ENCODE peak calls at places on chromosomes 13 and 19, in nine cellular contexts. O is breast epithelium, J is lower lobe of right lung, Y is pancreas, I is PC-9, L is PC-3, P is H9, M is tibial artery, G is heart right ventricle. E is an unnamed sample.

GRCh38 chr13:38582133-38582532 is 104.7 kb upstream of the FREM2 start:
- DNase-seq in M (no peak), I (peak; percentile 39), Y (no peak), O (no peak), J (no peak), L (peak; percentile 59), G (peak; percentile 15), P (no peak), E (no peak)

GRCh38 chr13:49664606-49665005 is 26.7 kb downstream of the EBPL start:
- DNase-seq in J (no peak), O (no peak), I (no peak), L (no peak), M (no peak), G (no peak), Y (no peak), P (no peak), E (no peak)

GRCh38 chr19:51724543-51724942 is 752 bp upstream of the HAS1 start:
- DNase-seq in J (no peak), M (no peak), G (no peak), Y (no peak), O (no peak), I (no peak), P (no peak), L (no peak), E (no peak)

GRCh38 chr13:27991881-27992280 is 3.4 kb upstream of the URAD start:
- DNase-seq in G (no peak), O (no peak), Y (no peak), M (no peak), I (no peak), P (no peak), L (no peak), J (no peak), E (no peak)

GRCh38 chr13:50404769-50405168 is 389.5 kb downstream of the KCNRG start:
- DNase-seq in G (no peak), O (no peak), I (no peak), M (no peak), P (no peak), L (no peak), J (no peak), Y (no peak), E (no peak)

GRCh38 chr19:40191836-40192646 is 815 bp downstream of the MAP3K10 start:
- DNase-seq in M (no peak), J (peak; percentile 58), P (peak; percentile 77), G (peak; percentile 36), Y (peak; percentile 77), L (peak; percentile 2), O (no peak), I (no peak), E (peak; percentile 70)

GRCh38 chr19:18470153-18470552 is 32.2 kb upstream of the ISYNA1 start:
- DNase-seq in J (no peak), O (no peak), Y (peak; percentile 74), L (no peak), P (peak; percentile 81), M (no peak), G (no peak), I (no peak), E (no peak)

GRCh38 chr19:5364674-5365073 is 24.1 kb upstream of the PTPRS start:
- DNase-seq in G (no peak), L (no peak), Y (no peak), M (no peak), P (peak; percentile 83), J (no peak), O (no peak), I (no peak), E (no peak)

GRCh38 chr19:31819837-31820236 is 470.6 kb upstream of the TSHZ3 start:
- DNase-seq in I (no peak), L (no peak), M (no peak), Y (no peak), P (no peak), J (no peak), O (no peak), G (no peak), E (no peak)

GRCh38 chr13:82356667-82357066 is 1525.6 kb downstream of the SLITRK1 start:
- DNase-seq in J (no peak), O (no peak), Y (no peak), L (peak; percentile 21), M (no peak), G (no peak), P (no peak), I (no peak), E (no peak)

GRCh38 chr19:1113278-1113985 is 9.6 kb downstream of the GPX4 start:
- DNase-seq in Y (peak; percentile 98), J (peak; percentile 97), P (peak; percentile 96), O (peak; percentile 91), L (peak; percentile 66), M (peak; percentile 98), G (peak; percentile 97), I (peak; percentile 69), E (peak; percentile 97)

GRCh38 chr13:67308004-67308772 is 78.1 kb upstream of the PCDH9 start:
- DNase-seq in M (no peak), Y (no peak), I (peak; percentile 75), L (peak; percentile 79), G (no peak), J (no peak), P (no peak), O (no peak), E (no peak)

GRCh38 chr13:113965968-113966884 is 7.7 kb downstream of the C13orf46 start:
- DNase-seq in G (no peak), J (no peak), M (no peak), P (no peak), Y (no peak), O (no peak), L (no peak), I (no peak), E (no peak)

GRCh38 chr13:39768962-39769361 is 113.5 kb downstream of the COG6 start:
- DNase-seq in J (no peak), I (no peak), G (no peak), Y (no peak), P (no peak), O (no peak), L (no peak), M (no peak), E (no peak)

GRCh38 chr19:31269425-31270127 is 79.7 kb downstream of the TSHZ3 start:
- DNase-seq in J (no peak), L (no peak), I (no peak), Y (no peak), P (no peak), G (no peak), O (no peak), M (peak; percentile 20), E (no peak)

GRCh38 chr19:45717131-45717982 is 13.3 kb downstream of the FBXO46 start:
- DNase-seq in Y (peak; percentile 99), P (peak; percentile 100), O (peak; percentile 99), M (peak; percentile 100), G (peak; percentile 99), L (peak; percentile 97), J (peak; percentile 99), I (peak; percentile 99), E (peak; percentile 100)
- TF ChIP-seq CTCF in Y (no peak), P (no peak), O (peak; percentile 13), M (peak; percentile 19), G (no peak), L (no peak), J (no peak), I (no peak), E (peak; percentile 15)

DNA sequence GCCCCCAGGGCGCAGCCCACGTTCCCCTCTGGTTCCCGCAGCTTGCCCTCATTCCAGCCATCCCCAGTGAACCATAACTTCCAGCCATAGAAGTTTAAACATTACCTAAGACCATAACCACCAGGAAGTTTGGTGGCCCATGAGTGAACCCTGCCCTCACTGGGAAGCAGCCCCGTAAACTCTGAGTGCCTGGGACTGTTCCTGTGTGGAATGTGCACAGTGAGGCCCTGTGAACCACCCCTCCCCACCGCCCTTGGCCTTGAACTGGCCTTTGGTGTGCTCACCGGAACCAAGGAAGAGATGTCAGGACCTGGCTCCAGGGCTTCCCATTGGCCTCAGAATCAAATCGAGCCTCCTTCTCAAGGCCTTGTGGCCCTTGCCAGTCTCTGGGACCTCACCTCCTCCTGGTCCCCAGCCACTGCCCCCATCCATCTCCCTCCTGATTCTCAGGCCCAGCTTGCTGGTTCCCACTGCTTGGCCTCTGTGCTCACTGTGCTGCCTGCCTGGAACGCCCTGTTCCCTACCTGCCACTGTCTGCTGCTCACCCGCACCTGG is 46.5 kb downstream of the DNM2 start:
- DNase-seq in O (no peak), P (no peak), J (no peak), I (peak; percentile 49), L (no peak), Y (peak; percentile 55), G (no peak), M (no peak), E (no peak)
- H3K4me1 ChIP-seq in O (peaks cover 2% of the 10 kb centered on the region), P (no peaks in the 10 kb centered on the region), J (peaks cover 98% of the 10 kb centered on the region), I (peaks cover 47% of the 10 kb centered on the region), L (peaks cover 22% of the 10 kb centered on the region), Y (peaks cover 41% of the 10 kb centered on the region), G (peaks cover 80% of the 10 kb centered on the region), M (peaks cover 50% of the 10 kb centered on the region), E (peaks cover 72% of the 10 kb centered on the region)

GRCh38 chr19:7229735-7230134 is 64.5 kb downstream of the INSR start:
- DNase-seq in J (no peak), Y (no peak), I (no peak), O (no peak), M (no peak), P (no peak), G (no peak), L (no peak), E (no peak)
- TF ChIP-seq CTCF in J (no peak), Y (no peak), I (no peak), O (no peak), M (no peak), P (no peak), G (no peak), L (no peak), E (no peak)

GRCh38 chr19:48102870-48103751 is 7.5 kb downstream of the PLA2G4C start:
- DNase-seq in P (peak; percentile 72), I (peak; percentile 61), G (no peak), Y (no peak), O (no peak), M (no peak), J (no peak), L (peak; percentile 59), E (no peak)
- H3K4me1 ChIP-seq in P (no peaks in the 10 kb centered on the region), I (no peaks in the 10 kb centered on the region), G (peaks cover 7% of the 10 kb centered on the region), Y (no peaks in the 10 kb centered on the region), O (no peaks in the 10 kb centered on the region), M (peaks cover 4% of the 10 kb centered on the region), J (peaks cover 7% of the 10 kb centered on the region), L (no peaks in the 10 kb centered on the region), E (no peaks in the 10 kb centered on the region)

E was measured in upper lobe of right lung.